ENCODE peak calls at places on chromosomes 3 and 15, in five cellular contexts. U, D, G, L and T are unnamed samples.

GRCh38 chr15:70856884-70857546 is 3.1 kb upstream of the LARP6 start:
- DNase-seq in U (no peak), D (peak), G (peak), L (no peak), T (no peak)

GRCh38 chr3:25872200-25872877 is 82.4 kb downstream of the OXSM start:
- DNase-seq in U (no peak), D (no peak), G (no peak), L (no peak), T (no peak)

GRCh38 chr3:73108750-73109149 is 47.3 kb downstream of the EBLN2 start:
- DNase-seq in U (no peak), D (no peak), G (no peak), L (no peak), T (no peak)

GRCh38 chr3:37652851-37653250 is 208.8 kb upstream of the CTDSPL start:
- DNase-seq in U (no peak), D (peak), G (no peak), L (no peak), T (no peak)

GRCh38 chr3:10341901-10342398 is 21.0 kb upstream of the SEC13 start:
- DNase-seq in U (no peak), D (no peak), G (no peak), L (no peak), T (no peak)

GRCh38 chr15:85780586-85780985 is 14.1 kb downstream of the KLHL25 start:
- DNase-seq in U (no peak), D (no peak), G (no peak), L (no peak), T (no peak)

GRCh38 chr3:188452158-188452772 is 298.3 kb downstream of the LPP start:
- DNase-seq in U (no peak), D (no peak), G (no peak), L (no peak), T (no peak)

GRCh38 chr3:188664795-188665194 is 507.0 kb upstream of the TPRG1 start:
- DNase-seq in U (no peak), D (peak), G (peak), L (no peak), T (peak)

GRCh38 chr15:80595391-80595790 is 99.7 kb upstream of the ABHD17C start:
- DNase-seq in U (no peak), D (no peak), G (peak), L (no peak), T (no peak)

GRCh38 chr15:78709263-78709882 is 68.4 kb upstream of the CHRNB4 start:
- DNase-seq in U (peak), D (peak), G (peak), L (peak), T (peak)

GRCh38 chr3:33144433-33144832 is 30.6 kb downstream of the CRTAP start:
- DNase-seq in U (peak), D (no peak), G (peak), L (no peak), T (peak)

GRCh38 chr15:58553365-58553918 is 121.7 kb downstream of the LIPC start:
- DNase-seq in U (no peak), D (no peak), G (no peak), L (no peak), T (no peak)

GRCh38 chr3:177249203-177249602 is 51.9 kb upstream of the TBL1XR1 start:
- DNase-seq in U (no peak), D (no peak), G (no peak), L (no peak), T (no peak)

GRCh38 chr3:73653877-73654276 is 29.1 kb upstream of the PDZRN3 start:
- DNase-seq in U (no peak), D (no peak), G (no peak), L (no peak), T (no peak)

GRCh38 chr3:100209948-100210776 is 50.6 kb upstream of the TBC1D23 start:
- DNase-seq in U (no peak), D (no peak), G (no peak), L (no peak), T (no peak)

GRCh38 chr15:88814393-88814792 is 11.2 kb downstream of the ACAN start:
- DNase-seq in U (no peak), D (no peak), G (no peak), L (no peak), T (no peak)

GRCh38 chr3:190697502-190697830 is 165.0 kb downstream of the GMNC start:
- DNase-seq in U (no peak), D (no peak), G (no peak), L (no peak), T (no peak)
- TF ChIP-seq CTCF in U (no peak), D (no peak), G (peak), L (no peak), T (peak)

GRCh38 chr3:152071924-152072323 is 196.8 kb upstream of the MBNL1 start:
- DNase-seq in U (no peak), D (peak), G (no peak), L (no peak), T (peak)
- TF ChIP-seq CTCF in U (peak), D (peak), G (peak), L (peak), T (peak)

DNA sequence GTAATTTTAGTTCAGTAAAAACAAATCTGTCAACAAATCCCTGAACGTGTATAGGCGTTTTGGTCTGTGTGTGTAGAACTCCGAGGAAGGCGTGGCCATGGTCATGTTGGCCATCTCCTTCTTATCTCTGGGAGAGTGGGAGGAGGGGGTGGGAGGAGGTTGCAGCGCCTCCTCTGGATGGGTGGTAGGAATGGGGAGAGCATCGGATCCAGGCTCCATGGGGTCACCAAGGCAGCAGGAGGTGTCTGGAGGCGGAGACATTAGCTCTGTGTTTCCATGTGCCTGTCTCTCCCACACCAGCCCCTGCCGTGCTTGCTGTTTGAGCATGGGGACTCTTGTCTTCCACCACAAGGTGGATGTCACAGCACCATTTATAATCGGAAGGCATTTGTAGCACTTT is 34.5 kb upstream of the TRPM1 start:
- DNase-seq in U (no peak), D (no peak), G (no peak), L (no peak), T (no peak)
- TF ChIP-seq CTCF in U (no peak), D (no peak), G (no peak), L (no peak), T (no peak)

GRCh38 chr15:45328663-45329062 is 49.7 kb downstream of the GATM start:
- DNase-seq in U (no peak), D (no peak), G (no peak), L (no peak), T (no peak)
- TF ChIP-seq CTCF in U (no peak), D (no peak), G (no peak), L (no peak), T (no peak)

DNA sequence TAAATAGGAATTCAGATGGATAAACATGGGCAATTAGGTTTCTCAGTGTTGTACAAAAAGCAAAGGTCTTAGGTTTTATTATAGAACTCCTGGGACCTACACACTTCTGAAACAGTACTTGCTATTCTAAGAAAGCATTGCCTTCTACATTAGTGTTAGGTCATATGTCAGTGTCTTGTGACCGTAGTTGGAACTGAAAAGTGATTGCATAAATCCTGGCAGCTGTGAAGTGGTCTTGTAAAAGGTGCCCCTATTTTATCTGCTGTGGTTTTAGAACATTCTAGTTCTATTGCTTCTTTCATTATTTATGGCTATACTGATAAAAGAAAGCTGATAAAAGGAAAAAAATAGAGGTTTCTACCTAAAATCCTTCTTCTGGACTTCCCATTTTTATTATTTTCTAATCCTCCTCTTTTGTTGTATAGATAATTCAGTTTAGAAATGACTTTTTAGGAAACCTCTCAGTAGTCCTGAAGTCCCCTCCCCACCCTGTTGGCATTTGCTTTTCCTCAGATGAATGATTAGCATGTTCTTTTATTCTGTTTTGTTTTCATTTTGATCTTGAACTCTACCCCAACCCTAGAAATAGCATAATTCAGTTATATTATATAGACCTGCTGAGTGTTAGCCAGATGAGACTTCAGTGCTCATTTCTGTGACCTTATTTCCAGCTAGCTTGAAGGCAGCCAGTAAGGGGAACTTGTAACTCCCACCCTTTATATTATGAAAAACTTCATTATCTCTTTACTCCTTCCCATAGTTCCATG is 41.0 kb downstream of the SNRK start:
- DNase-seq in U (no peak), D (no peak), G (no peak), L (no peak), T (no peak)
- TF ChIP-seq CTCF in U (no peak), D (no peak), G (no peak), L (no peak), T (no peak)

DNA sequence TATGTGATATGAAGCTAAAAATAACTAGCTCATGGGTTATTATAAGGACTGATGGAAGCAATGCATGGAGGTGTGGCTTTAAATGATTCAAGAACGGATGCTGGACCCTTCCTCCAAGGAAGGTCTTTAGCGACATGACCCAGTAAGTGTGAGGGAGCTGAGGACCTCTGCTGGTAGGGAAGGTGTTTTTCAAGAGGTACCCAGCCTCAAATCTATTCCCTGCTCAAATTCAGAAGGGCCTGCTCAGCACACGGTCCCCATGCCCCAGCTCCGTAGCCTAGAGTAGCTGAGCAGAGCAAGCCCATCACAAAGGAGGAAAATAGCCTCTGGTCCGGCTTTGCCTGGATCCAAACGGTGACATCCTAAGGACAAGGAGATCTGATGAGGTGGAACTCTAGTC is 266.2 kb upstream of the IGF1R start:
- DNase-seq in U (no peak), D (no peak), G (no peak), L (no peak), T (no peak)
- TF ChIP-seq CTCF in U (no peak), D (peak), G (no peak), L (no peak), T (no peak)

DNA sequence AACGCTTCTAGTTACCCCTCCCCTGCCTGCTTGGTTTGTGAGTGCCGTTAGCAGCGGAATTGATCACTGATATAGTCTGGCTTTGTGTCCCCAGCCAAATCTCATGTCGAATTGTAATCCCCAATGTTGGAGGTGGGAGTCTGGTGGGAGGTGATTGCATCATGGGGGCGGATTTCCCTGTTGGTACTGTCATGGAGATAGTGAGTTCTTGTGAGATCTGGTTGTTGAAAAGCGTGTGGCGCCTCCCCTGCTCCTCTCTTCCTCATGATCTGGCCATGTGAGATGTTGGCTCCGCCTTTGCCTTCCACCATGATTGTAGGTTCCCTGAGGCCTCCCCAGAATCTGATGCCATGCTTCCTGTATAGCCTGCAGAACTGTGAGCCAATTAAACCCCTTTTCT is 47.3 kb upstream of the PGPEP1L start:
- DNase-seq in U (no peak), D (no peak), G (no peak), L (no peak), T (no peak)
- TF ChIP-seq CTCF in U (no peak), D (no peak), G (no peak), L (no peak), T (no peak)